ENCODE peak calls at places on chromosomes 6 and 20, in nine cellular contexts. Y is choroid plexus epithelial cell; F is neural crest cell; I is AG20443; A is retinal pigment epithelial cell; K is stromal cell of bone marrow; Q is stimulated activated CD4-positive, alpha-beta T cell treated with anti-CD3 and anti-CD28 coated beads, TNF-alpha, amount 100 ng/mL, for 4 hours; V is GM23248; X is body of pancreas. Z is an unnamed sample.

GRCh38 chr20:4949833-4950178 is 51.5 kb downstream of the SLC23A2 start:
- DNase-seq in Y (peak; percentile 73), F (no peak), I (peak; percentile 74), A (no peak), K (no peak), Q (no peak), V (peak; percentile 81), X (peak; percentile 44), Z (no peak)

GRCh38 chr6:170345662-170346061 is 39.1 kb downstream of the FAM120B start:
- DNase-seq in Y (peak; percentile 11), F (no peak), I (no peak), A (no peak), K (no peak), Q (no peak), V (no peak), X (no peak), Z (no peak)

GRCh38 chr6:102154176-102154575 is 760.7 kb downstream of the GRIK2 start:
- DNase-seq in Y (no peak), F (no peak), I (no peak), A (no peak), K (no peak), Q (no peak), V (no peak), X (no peak), Z (no peak)

GRCh38 chr20:21701171-21701876 is 4.1 kb upstream of the PAX1 start:
- DNase-seq in Y (no peak), F (no peak), I (no peak), A (no peak), K (no peak), Q (no peak), V (no peak), X (no peak), Z (no peak)

GRCh38 chr6:89297695-89298351 is 17.3 kb downstream of the GABRR2 start:
- DNase-seq in Y (peak; percentile 96), F (no peak), I (peak; percentile 86), A (peak; percentile 99), K (peak; percentile 90), Q (no peak), V (peak; percentile 89), X (peak; percentile 48), Z (no peak)

GRCh38 chr6:112287836-112288235 is 33.5 kb upstream of the LAMA4 start:
- DNase-seq in Y (no peak), F (no peak), I (no peak), A (no peak), K (no peak), Q (no peak), V (no peak), X (no peak), Z (no peak)

GRCh38 chr20:49391404-49392245 is 90.8 kb downstream of the KCNB1 start:
- DNase-seq in Y (no peak), F (no peak), I (no peak), A (no peak), K (no peak), Q (no peak), V (no peak), X (no peak), Z (no peak)

GRCh38 chr6:95081231-95081630 is 496.1 kb upstream of the MANEA start:
- DNase-seq in Y (no peak), F (no peak), I (no peak), A (no peak), K (no peak), Q (no peak), V (no peak), X (no peak), Z (no peak)

GRCh38 chr6:132813173-132813856 is 1.1 kb upstream of the RPS12 start:
- DNase-seq in Y (peak; percentile 66), F (no peak), I (peak; percentile 14), A (no peak), K (no peak), Q (no peak), V (peak; percentile 82), X (peak; percentile 51), Z (no peak)

GRCh38 chr6:42979523-42980177 is 669 bp upstream of the PEX6 start:
- DNase-seq in Y (no peak), F (peak; percentile 8), I (peak; percentile 49), A (no peak), K (no peak), Q (no peak), V (peak; percentile 81), X (no peak), Z (no peak)

GRCh38 chr6:34332255-34333198 is 59.9 kb downstream of the NUDT3 start:
- DNase-seq in Y (no peak), F (no peak), I (no peak), A (no peak), K (no peak), Q (no peak), V (no peak), X (no peak), Z (no peak)

GRCh38 chr20:41418739-41419293 is 52.2 kb upstream of the EMILIN3 start:
- DNase-seq in Y (no peak), F (no peak), I (no peak), A (no peak), K (no peak), Q (no peak), V (no peak), X (no peak), Z (no peak)

GRCh38 chr6:159169557-159170332 is 545 bp downstream of the FNDC1 start:
- DNase-seq in Y (peak; percentile 41), F (peak; percentile 20), I (peak; percentile 75), A (no peak), K (peak; percentile 44), Q (no peak), V (peak; percentile 84), X (no peak), Z (no peak)